ENCODE peak calls at places on chromosomes 4 and X, in seven cellular contexts. G is natural killer cell, E is AG04449, N is iris pigment epithelial cell, S is cardiac fibroblast, Z is M059J, B is HT-29. I is an unnamed sample.

GRCh38 chr4:40915318-40916217 is 165.8 kb downstream of the NSUN7 start:
- DNase-seq in S (no peak), B (no peak), E (peak; percentile 21), Z (peak; percentile 86), N (peak; percentile 68), G (no peak), I (no peak)

GRCh38 chrX:109448539-109448938 is 33.3 kb downstream of the GUCY2F start:
- DNase-seq in G (no peak), S (peak; percentile 0), N (no peak), Z (peak; percentile 58), B (no peak), E (no peak), I (peak; percentile 89)

GRCh38 chrX:34893741-34894140 is 48.9 kb upstream of the FAM47B start:
- DNase-seq in E (no peak), G (no peak), Z (peak; percentile 24), N (no peak), B (peak; percentile 59), S (peak; percentile 24), I (no peak)

GRCh38 chr4:38071801-38072567 is 111.8 kb downstream of the PTTG2 start:
- DNase-seq in Z (peak; percentile 41), G (no peak), S (peak; percentile 67), B (peak; percentile 20), N (peak; percentile 34), E (no peak), I (no peak)

GRCh38 chrX:148311544-148311943 is 188.9 kb upstream of the AFF2 start:
- DNase-seq in B (no peak), E (no peak), N (no peak), S (no peak), Z (no peak), G (no peak), I (no peak)

GRCh38 chr4:102343964-102344519 is 1.2 kb downstream of the SLC39A8 start:
- DNase-seq in Z (peak; percentile 26), S (peak; percentile 53), G (peak; percentile 16), E (no peak), B (no peak), N (no peak), I (no peak)

GRCh38 chr4:52848255-52848654 is 13.9 kb upstream of the RASL11B start:
- DNase-seq in E (no peak), B (peak; percentile 23), G (no peak), Z (no peak), N (no peak), S (no peak), I (no peak)

GRCh38 chrX:103356023-103356798 is at the start of gene TCEAL9:
- DNase-seq in G (no peak), E (no peak), Z (peak; percentile 85), S (peak; percentile 91), N (peak; percentile 73), B (peak; percentile 30), I (peak; percentile 74)